ENCODE peak calls at places on chromosomes 16 and 17, in six cellular contexts. T is IMR-90, D is neuronal stem cell, W is mesenchymal stem cell, U is H9, G is H1. A is an unnamed sample.

GRCh38 chr16:82995927-82996441 is 369.2 kb downstream of the CDH13 start:
- DNase-seq in D (no peak), U (no peak), W (peak; percentile 93), G (no peak), T (peak; percentile 88), A (no peak)

GRCh38 chr17:2892305-2892971 is 96.2 kb downstream of the RAP1GAP2 start:
- DNase-seq in G (no peak), T (peak; percentile 96), D (no peak), U (peak; percentile 35), W (peak; percentile 71), A (peak; percentile 83)

GRCh38 chr16:57592591-57593003 is 35.8 kb upstream of the ADGRG1 start:
- DNase-seq in D (no peak), W (no peak), G (no peak), U (no peak), T (no peak), A (no peak)

GRCh38 chr17:76736349-76737081 is 616 bp downstream of the SRSF2 start:
- DNase-seq in D (peak; percentile 75), G (no peak), T (peak; percentile 60), U (peak; percentile 62), W (peak; percentile 76), A (peak; percentile 73)

GRCh38 chr16:48393843-48394703 is 8.9 kb upstream of the SIAH1 start:
- DNase-seq in D (no peak), T (peak; percentile 88), G (no peak), W (no peak), U (no peak), A (no peak)

GRCh38 chr16:12907670-12908233 is 6.4 kb downstream of the SHISA9 start:
- DNase-seq in U (peak; percentile 58), G (no peak), T (no peak), D (no peak), W (no peak), A (no peak)

GRCh38 chr16:64440421-64440831 is 681.4 kb downstream of the CDH11 start:
- DNase-seq in W (peak; percentile 99), G (no peak), D (no peak), T (peak; percentile 99), U (no peak), A (peak; percentile 16)

GRCh38 chr16:54284931-54285413 is 1.6 kb downstream of the IRX3 start:
- DNase-seq in U (peak; percentile 43), G (no peak), T (no peak), D (no peak), W (no peak), A (no peak)

GRCh38 chr16:79261461-79261860 is 339.1 kb downstream of the MAF start:
- DNase-seq in D (peak; percentile 29), T (no peak), G (peak; percentile 29), U (peak; percentile 74), W (peak; percentile 1), A (peak; percentile 17)

GRCh38 chr17:69575346-69575761 is 160.9 kb downstream of the MAP2K6 start:
- DNase-seq in D (no peak), T (peak; percentile 87), W (peak; percentile 90), U (no peak), G (no peak), A (peak; percentile 68)

GRCh38 chr17:54903375-54903774 is 2.7 kb downstream of the TOM1L1 start:
- DNase-seq in W (no peak), G (no peak), D (no peak), T (no peak), U (no peak), A (no peak)

GRCh38 chr16:29925173-29925804 is 737 bp downstream of the KCTD13 start:
- DNase-seq in U (no peak), D (peak; percentile 14), G (no peak), T (no peak), W (peak; percentile 25), A (no peak)

GRCh38 chr16:12871784-12872183 is 29.6 kb upstream of the SHISA9 start:
- DNase-seq in W (no peak), U (no peak), G (no peak), D (no peak), T (no peak), A (no peak)

GRCh38 chr17:2174471-2175293 is 119.8 kb downstream of the HIC1 start:
- DNase-seq in W (peak; percentile 99), D (no peak), G (no peak), T (peak; percentile 99), U (no peak), A (no peak)

GRCh38 chr16:17777461-17777863 is 306.7 kb upstream of the XYLT1 start:
- DNase-seq in W (no peak), G (no peak), T (peak; percentile 27), D (no peak), U (no peak), A (no peak)

GRCh38 chr17:9842057-9842758 is 16.5 kb downstream of the GLP2R start:
- DNase-seq in D (no peak), W (peak; percentile 91), G (no peak), U (peak; percentile 26), T (peak; percentile 77), A (no peak)

GRCh38 chr16:66740010-66740409 is 11.4 kb downstream of the DYNC1LI2 start:
- DNase-seq in G (no peak), W (peak; percentile 55), T (peak; percentile 32), D (peak; percentile 46), U (peak; percentile 60), A (peak; percentile 67)

GRCh38 chr17:33261911-33262665 is 31.0 kb downstream of the ASIC2 start:
- DNase-seq in W (no peak), T (no peak), U (no peak), G (no peak), D (no peak), A (no peak)

GRCh38 chr17:47335101-47335936 is 11.6 kb downstream of the EFCAB13 start:
- DNase-seq in W (peak; percentile 10), T (no peak), D (no peak), G (no peak), U (no peak), A (no peak)

GRCh38 chr17:81044764-81045589 is 10.0 kb downstream of the BAIAP2 start:
- DNase-seq in G (no peak), W (peak; percentile 82), T (peak; percentile 79), D (no peak), U (no peak), A (peak; percentile 92)

GRCh38 chr17:62631086-62631935 is 3.8 kb downstream of the MRC2 start:
- DNase-seq in U (no peak), W (no peak), G (no peak), T (no peak), D (no peak), A (no peak)

GRCh38 chr17:62628845-62629555 is 1.5 kb downstream of the MRC2 start:
- DNase-seq in T (peak; percentile 53), U (peak; percentile 67), W (peak; percentile 89), G (no peak), D (no peak), A (no peak)

GRCh38 chr17:62629556-62630364 is 2.3 kb downstream of the MRC2 start:
- DNase-seq in U (no peak), D (no peak), T (no peak), W (no peak), G (no peak), A (peak; percentile 32)

GRCh38 chr17:62630365-62631085 is 3.1 kb downstream of the MRC2 start:
- DNase-seq in U (no peak), D (no peak), G (no peak), T (peak; percentile 59), W (peak; percentile 49), A (no peak)

DNA sequence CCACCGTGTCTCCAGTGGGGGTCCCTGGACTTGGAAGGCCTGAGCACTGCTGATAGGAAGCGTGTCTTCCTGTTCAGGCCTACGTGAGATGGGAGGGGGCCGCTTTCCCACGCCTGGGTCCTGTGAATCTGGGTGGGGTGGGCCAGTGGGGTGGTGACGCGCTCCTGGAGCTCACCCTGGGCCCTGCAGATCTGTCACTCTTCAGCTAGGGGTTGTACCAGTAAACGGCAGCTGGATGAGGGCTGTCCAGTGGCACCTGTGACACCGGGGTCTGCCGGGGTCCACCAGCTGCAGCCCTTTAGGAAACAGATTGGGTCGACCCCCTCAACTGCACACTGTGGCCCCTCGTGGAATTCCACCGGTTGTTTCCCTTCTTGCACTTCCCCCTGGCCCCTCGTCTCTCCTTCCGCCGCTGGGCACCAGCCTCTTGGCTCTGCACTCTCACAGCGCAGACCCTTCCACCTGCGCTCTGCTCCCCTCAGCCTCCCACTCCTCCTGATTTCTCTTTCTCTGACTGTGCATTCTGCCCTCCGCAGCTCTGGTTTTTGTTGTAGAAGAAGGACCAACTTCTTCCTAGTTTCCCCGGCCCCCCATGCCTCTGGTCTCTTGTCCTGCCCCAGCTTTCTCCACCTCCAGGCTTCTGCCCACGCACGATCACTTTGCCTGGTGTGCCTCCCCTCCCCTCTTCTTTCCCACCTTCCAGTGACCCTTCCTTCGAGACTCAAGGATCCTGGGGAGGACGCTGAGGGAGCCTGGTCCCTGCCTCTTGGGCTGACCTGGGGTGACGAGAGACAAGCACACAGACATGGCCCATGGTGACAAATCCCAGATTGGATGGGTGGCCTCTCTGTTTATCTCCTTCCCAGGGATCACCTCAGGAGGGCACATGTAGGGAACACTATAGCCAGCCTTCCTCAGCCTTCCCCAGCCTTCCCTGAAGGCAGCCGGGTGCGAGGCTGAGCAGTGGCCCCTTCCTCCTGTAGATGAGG is 4.8 kb downstream of the MRC2 start:
- DNase-seq in D (no peak), U (no peak), G (no peak), W (no peak), T (no peak), A (no peak)
- H3K9ac ChIP-seq in D (peak overlapping the region; percentile 9), U (no peak overlapping the region), G (no peak overlapping the region), W (no peak overlapping the region), T (no peak overlapping the region), A (no peak overlapping the region)

DNA sequence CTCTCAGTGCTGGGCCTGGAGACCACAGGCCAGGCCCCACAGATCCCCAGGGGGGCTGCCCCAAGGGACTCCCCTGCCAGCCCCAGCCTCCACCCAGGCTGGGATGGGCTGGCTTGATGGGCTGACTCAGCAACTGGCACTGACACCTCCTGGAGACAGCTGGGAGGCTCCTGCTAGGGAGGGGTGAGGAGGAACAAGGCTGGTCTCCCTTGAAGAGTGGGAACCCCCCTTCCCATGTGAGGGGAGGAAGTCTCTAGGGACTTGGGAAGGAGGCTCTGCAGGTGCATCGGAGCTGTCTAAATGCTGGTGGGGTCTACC is 10.4 kb downstream of the NHERF1 start:
- DNase-seq in D (no peak), T (peak; percentile 27), G (no peak), U (no peak), W (no peak), A (no peak)
- H3K79me1 ChIP-seq in D (peaks cover 25% of the 10 kb centered on the region), T (peaks cover 10% of the 10 kb centered on the region), G (peaks cover 27% of the 10 kb centered on the region), U (peaks cover 9% of the 10 kb centered on the region), W (peaks cover 51% of the 10 kb centered on the region), A (peaks cover 18% of the 10 kb centered on the region)

DNA sequence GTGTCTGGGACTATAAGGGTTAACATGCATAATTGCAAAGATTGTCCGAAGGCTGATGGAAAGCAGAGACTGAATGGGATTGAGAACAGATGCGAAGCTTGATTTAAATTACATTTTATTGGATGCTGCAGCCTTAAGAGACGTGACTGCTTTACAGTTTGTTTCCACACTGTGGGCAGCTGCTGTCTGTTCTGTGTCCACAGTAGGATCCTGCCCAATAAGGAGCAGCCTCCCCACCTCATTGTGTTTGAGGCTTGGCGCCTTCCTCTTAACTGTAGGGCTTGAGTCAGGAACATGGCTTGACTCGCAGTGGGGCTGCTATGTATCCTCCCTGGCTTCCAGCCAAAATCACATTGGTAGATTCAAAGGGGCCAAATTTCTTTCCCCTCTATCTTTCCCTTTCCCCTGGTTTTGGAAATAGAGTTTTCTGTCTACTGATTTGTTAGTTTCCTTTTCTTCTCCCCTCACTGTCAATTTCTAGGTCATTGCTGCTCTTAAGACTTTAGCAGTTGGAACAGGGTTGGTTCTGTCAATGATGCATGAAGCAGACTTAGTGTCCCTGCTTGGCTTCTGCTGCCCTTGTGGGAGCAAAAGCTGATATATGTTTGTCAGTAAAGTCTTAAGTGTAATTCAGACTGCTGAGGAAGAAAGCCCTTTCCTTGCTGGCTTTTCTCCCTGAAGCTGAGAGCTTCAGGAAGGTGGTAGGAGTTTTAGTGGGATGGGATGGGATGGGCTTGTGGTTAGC is 5.1 kb upstream of the RARA start:
- DNase-seq in U (no peak), W (peak; percentile 77), G (no peak), D (no peak), T (peak; percentile 50), A (no peak)
- H3K9ac ChIP-seq in U (no peak overlapping the region), W (peak overlapping the region; percentile 75), G (no peak overlapping the region), D (no peak overlapping the region), T (no peak overlapping the region), A (no peak overlapping the region)

GRCh38 chr17:74757931-74758845 is 9.8 kb downstream of the NHERF1 start:
- DNase-seq in D (no peak), U (no peak), T (no peak), W (no peak), G (no peak), A (no peak)
- H3K79me1 ChIP-seq in D (peaks cover 23% of the 10 kb centered on the region), U (peaks cover 9% of the 10 kb centered on the region), T (peaks cover 10% of the 10 kb centered on the region), W (peaks cover 45% of the 10 kb centered on the region), G (peaks cover 27% of the 10 kb centered on the region), A (peaks cover 18% of the 10 kb centered on the region)

A was measured in trophoblast cell.